ENCODE peak calls at places on chromosome 18, in six cellular contexts. V is HepG2, E is HL-60, Y is transverse colon, M is prostate gland, I is suprapubic skin. A is an unnamed sample.

GRCh38 chr18:10006261-10006903 is 92.6 kb downstream of the VAPA start:
- DNase-seq in E (peak), V (no peak), I (peak), M (no peak), Y (no peak), A (peak)

GRCh38 chr18:72826736-72827135 is 41.1 kb downstream of the NETO1 start:
- DNase-seq in V (no peak), E (no peak), M (no peak), I (no peak), Y (no peak), A (no peak)

GRCh38 chr18:8658858-8659485 is 46.4 kb upstream of the MTCL1 start:
- DNase-seq in I (no peak), V (no peak), E (no peak), M (no peak), Y (no peak), A (no peak)

GRCh38 chr18:46718501-46719341 is 38.1 kb downstream of the ST8SIA5 start:
- DNase-seq in V (no peak), Y (no peak), M (no peak), I (no peak), E (peak), A (no peak)

GRCh38 chr18:77071711-77072292 is 60.8 kb downstream of the MBP start:
- DNase-seq in Y (no peak), M (no peak), I (no peak), E (no peak), V (no peak), A (no peak)

GRCh38 chr18:79803611-79804051 is 5.9 kb downstream of the KCNG2 start:
- DNase-seq in E (no peak), M (no peak), Y (no peak), I (peak), V (no peak), A (peak)

GRCh38 chr18:47387864-47388263 is 136.4 kb upstream of the SKOR2 start:
- DNase-seq in V (no peak), Y (no peak), E (no peak), M (no peak), I (no peak), A (no peak)

GRCh38 chr18:2411381-2411977 is 159.8 kb downstream of the METTL4 start:
- DNase-seq in M (no peak), Y (no peak), E (no peak), I (no peak), V (no peak), A (no peak)

GRCh38 chr18:25332002-25332401 is 20.0 kb downstream of the ZNF521 start:
- DNase-seq in E (no peak), I (no peak), V (no peak), M (no peak), Y (no peak), A (no peak)

GRCh38 chr18:77065221-77065981 is 67.2 kb downstream of the MBP start:
- DNase-seq in I (no peak), M (no peak), V (no peak), E (peak), Y (no peak), A (no peak)

GRCh38 chr18:31436825-31437224 is 10.7 kb upstream of the DSG3 start:
- DNase-seq in E (no peak), M (no peak), I (no peak), Y (no peak), V (peak), A (no peak)

GRCh38 chr18:73879771-73880170 is 267.9 kb downstream of the FBXO15 start:
- DNase-seq in V (no peak), E (no peak), M (no peak), Y (no peak), I (no peak), A (no peak)

GRCh38 chr18:38951633-38952032 is 1386.0 kb upstream of the CELF4 start:
- DNase-seq in I (no peak), E (no peak), M (no peak), V (no peak), Y (no peak), A (no peak)

GRCh38 chr18:57743008-57743407 is 60.1 kb downstream of the ATP8B1 start:
- DNase-seq in E (no peak), M (no peak), I (no peak), Y (no peak), V (no peak), A (no peak)

GRCh38 chr18:58848685-58849084 is 16.0 kb upstream of the ZNF532 start:
- DNase-seq in Y (no peak), I (no peak), V (no peak), E (no peak), M (no peak), A (no peak)

GRCh38 chr18:45412577-45412976 is 202.7 kb upstream of the SLC14A2 start:
- DNase-seq in Y (no peak), I (no peak), M (no peak), E (no peak), V (no peak), A (no peak)

GRCh38 chr18:80112623-80113248 is 3.7 kb downstream of the ADNP2 start:
- DNase-seq in I (no peak), V (peak), Y (no peak), E (no peak), M (no peak), A (no peak)

GRCh38 chr18:59048378-59048777 is 91.3 kb upstream of the SEC11C start:
- DNase-seq in M (no peak), I (no peak), E (no peak), Y (no peak), V (no peak), A (no peak)

GRCh38 chr18:74652392-74652988 is 54.8 kb downstream of the ZNF407 start:
- DNase-seq in Y (no peak), V (peak), E (no peak), M (no peak), I (no peak), A (no peak)

GRCh38 chr18:7272268-7273049 is 41.6 kb downstream of the LRRC30 start:
- DNase-seq in Y (peak), V (peak), E (no peak), M (peak), I (no peak), A (peak)

GRCh38 chr18:35322486-35323258 is 21.5 kb downstream of the ZNF24 start:
- DNase-seq in E (no peak), Y (no peak), M (no peak), I (no peak), V (no peak), A (no peak)

GRCh38 chr18:7822435-7823425 is 255.6 kb downstream of the PTPRM start:
- DNase-seq in I (no peak), M (no peak), V (no peak), Y (no peak), E (no peak), A (no peak)

DNA sequence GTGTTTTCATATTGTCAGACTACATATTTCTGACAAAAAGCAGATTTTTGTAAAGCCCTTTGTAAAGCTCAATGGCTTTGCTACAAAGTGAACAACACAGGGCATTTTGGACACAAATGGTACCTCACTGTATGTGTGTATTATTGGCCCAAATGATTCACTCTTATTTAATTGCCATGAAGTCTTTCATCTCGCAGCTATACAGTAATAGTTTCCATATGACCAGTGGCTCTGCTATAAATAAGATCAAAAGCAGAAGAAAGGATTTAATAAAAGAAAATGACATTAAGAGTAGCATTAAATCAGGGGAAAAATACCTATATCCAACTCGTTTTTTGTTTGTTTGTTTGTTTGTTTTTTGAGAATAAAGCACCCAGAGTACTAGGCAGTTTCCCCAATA is 284.0 kb upstream of the CCDC68 start:
- DNase-seq in V (no peak), M (no peak), Y (no peak), E (no peak), I (no peak), A (no peak)
- H3K27ac ChIP-seq in V (no peak), M (no peak), Y (peak), E (no peak), I (no peak), A (peak)

DNA sequence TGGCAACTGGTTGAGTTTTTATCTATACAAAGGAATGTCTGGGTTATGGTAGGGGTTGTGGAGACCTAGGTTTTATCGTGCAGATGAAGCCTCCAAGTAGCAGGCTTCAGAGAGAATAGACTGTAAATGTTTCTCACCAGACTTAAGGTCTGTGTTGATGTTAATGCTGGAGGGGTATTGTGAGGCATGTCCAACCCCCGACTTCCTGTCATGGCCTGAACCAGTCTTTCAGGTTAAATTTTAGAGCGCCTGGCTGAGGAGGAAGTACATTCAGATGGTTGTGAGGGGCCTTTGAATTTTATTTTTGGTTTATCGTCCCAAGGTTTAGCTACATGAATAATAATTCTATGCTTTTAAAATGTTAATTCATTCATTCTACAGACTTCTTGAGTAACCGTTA is 435.1 kb downstream of the DLGAP1 start:
- DNase-seq in I (no peak), V (no peak), Y (no peak), M (no peak), E (no peak), A (no peak)
- TF ChIP-seq POLR2AphosphoS5 in I (no peak), V (no peak), Y (no peak), M (no peak), E (no peak), A (no peak)

DNA sequence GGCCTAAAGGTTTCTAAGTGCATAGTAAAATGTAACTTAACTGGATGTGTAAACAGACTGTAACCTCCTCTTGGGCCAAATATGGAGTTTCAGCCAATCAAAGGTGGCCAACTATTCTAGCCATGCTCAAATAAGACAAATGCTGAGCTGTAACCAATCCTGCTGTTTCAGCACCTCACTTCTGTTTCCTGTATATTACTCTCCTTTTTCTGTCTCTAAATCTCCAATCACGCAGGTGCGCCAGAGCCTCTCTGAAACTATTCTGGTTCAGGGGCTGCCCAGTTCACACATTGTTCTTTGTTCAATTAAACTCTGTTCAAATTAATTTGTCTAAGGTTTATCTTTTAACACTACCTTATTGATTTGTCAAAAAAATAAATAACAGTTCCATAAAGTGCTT is 532.7 kb upstream of the DCC start:
- DNase-seq in I (no peak), M (no peak), V (no peak), Y (no peak), E (no peak), A (no peak)
- TF ChIP-seq CTCF in I (no peak), M (no peak), V (no peak), Y (no peak), E (no peak), A (no peak)

DNA sequence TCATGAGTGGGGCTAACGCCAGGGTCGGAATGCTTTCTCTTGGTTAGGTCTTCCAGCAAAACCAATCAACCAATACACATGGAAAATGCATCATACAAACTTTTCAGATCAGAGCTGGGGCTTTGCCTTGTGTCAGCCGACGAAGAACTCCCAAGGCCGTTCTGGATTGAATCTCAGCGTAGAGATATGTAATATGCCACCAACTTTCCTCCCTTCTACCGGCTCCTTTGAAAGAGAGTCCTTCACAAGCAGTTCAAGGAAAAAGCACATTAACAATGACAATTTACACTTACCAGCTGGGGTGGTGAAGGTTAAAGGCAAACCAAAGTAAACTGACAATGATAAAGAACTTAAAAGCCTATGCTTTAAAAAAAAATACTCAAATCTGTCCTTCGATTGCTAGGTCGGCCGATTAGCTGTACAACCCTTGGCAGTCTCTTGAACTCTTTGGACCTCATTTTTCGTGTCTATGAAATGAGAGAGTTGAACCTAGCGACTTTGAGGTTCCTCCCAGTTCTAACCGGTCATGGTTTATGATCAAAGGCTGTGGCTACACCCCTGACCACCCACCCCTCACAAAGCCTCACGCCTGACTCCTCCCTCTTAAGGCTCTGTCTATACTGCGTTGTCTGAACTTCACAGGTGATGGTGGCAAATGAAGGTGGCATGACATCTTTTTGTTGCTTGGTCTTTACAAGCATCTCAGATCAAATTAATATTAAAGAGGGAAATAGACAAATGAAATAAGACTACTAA is 46.2 kb downstream of the BCL2 start:
- DNase-seq in M (no peak), I (no peak), V (no peak), E (no peak), Y (no peak), A (no peak)
- H3K27ac ChIP-seq in M (no peak), I (no peak), V (no peak), E (no peak), Y (no peak), A (no peak)

GRCh38 chr18:21769206-21769605 is 28.6 kb downstream of the MIB1 start:
- DNase-seq in M (no peak), I (no peak), V (no peak), E (no peak), Y (no peak), A (no peak)

GRCh38 chr18:21777814-21778213 is 37.2 kb downstream of the MIB1 start:
- DNase-seq in Y (no peak), E (no peak), M (no peak), I (no peak), V (no peak), A (no peak)

DNA sequence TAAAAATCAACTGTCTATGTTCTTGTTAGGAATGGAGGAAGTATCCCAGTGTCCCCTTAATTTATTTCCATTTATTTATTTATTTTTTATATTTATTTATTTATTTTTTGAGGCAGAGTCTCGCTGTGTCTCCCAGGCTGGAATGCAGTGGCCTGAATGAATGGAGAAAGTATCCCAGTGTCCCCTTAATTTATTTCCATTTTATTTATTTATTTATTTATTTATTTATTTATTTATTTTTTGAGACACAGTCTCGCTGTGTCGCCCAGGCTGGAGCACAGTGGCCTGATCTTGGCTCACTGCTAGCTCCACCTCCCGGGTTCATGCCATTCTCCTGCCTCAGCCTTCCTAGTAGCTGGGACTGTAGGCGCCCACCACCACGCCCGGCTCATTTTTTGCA is 34.1 kb downstream of the MIB1 start:
- DNase-seq in I (no peak), V (no peak), M (no peak), E (no peak), Y (no peak), A (no peak)
- TF ChIP-seq POLR2AphosphoS5 in I (no peak), V (no peak), M (no peak), E (no peak), Y (no peak), A (no peak)

DNA sequence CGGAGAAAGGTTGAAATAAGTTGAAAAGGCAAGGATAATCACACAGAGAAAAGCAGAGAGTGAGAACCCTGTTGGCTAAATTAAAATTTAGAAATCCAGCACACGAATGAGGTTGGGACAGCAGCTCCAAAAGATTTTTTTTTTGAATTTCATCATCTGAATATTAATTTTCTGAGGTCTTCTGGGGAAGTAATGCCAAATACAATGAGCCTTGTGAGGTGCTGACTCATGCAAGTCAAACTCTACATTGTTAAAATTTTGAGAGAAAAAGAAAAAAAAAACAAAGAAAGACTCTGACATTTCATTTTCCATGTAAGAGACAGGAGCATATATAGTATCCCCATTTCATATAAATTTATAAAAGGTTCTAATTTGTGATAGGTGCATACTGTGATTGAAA is 614.2 kb upstream of the CDH2 start:
- DNase-seq in E (no peak), I (no peak), V (no peak), Y (no peak), M (no peak), A (no peak)
- TF ChIP-seq CTCF in E (no peak), I (no peak), V (no peak), Y (no peak), M (no peak), A (no peak)

DNA sequence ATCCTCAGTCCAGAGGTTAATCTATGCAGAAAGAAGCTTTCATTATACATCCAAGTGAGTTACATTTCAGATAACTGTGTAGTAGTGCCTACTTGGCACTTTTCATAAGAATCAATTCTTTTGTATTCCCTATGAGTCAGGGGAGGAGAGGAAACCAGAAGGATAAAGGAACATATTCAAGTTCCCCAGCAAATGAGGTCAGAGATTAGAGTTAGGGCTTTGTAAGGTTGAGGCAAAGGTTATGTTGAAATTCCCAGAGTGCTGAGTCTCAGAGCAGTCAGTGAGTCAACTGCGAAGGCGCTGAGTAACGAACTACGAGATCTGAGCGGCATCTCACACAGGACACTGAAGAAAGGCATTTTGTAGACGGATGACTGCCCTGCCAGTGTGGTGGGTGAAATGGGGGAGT is 25.1 kb upstream of the ME2 start:
- DNase-seq in Y (peak), I (no peak), M (no peak), V (peak), E (peak), A (peak)
- H3K27ac ChIP-seq in Y (peak), I (no peak), M (no peak), V (no peak), E (no peak), A (no peak)

GRCh38 chr18:48782381-48782841 is 168.4 kb downstream of the SMAD7 start:
- DNase-seq in V (no peak), Y (no peak), E (no peak), M (no peak), I (no peak), A (peak)

GRCh38 chr18:48781990-48782368 is 168.8 kb downstream of the SMAD7 start:
- DNase-seq in E (no peak), M (no peak), I (no peak), V (peak), Y (no peak), A (no peak)

GRCh38 chr18:48780151-48781001 is 170.4 kb downstream of the SMAD7 start:
- DNase-seq in Y (no peak), V (no peak), M (no peak), I (no peak), E (no peak), A (no peak)

GRCh38 chr18:48779462-48779861 is 171.3 kb downstream of the SMAD7 start:
- DNase-seq in M (no peak), V (no peak), E (no peak), Y (no peak), I (no peak), A (no peak)

DNA sequence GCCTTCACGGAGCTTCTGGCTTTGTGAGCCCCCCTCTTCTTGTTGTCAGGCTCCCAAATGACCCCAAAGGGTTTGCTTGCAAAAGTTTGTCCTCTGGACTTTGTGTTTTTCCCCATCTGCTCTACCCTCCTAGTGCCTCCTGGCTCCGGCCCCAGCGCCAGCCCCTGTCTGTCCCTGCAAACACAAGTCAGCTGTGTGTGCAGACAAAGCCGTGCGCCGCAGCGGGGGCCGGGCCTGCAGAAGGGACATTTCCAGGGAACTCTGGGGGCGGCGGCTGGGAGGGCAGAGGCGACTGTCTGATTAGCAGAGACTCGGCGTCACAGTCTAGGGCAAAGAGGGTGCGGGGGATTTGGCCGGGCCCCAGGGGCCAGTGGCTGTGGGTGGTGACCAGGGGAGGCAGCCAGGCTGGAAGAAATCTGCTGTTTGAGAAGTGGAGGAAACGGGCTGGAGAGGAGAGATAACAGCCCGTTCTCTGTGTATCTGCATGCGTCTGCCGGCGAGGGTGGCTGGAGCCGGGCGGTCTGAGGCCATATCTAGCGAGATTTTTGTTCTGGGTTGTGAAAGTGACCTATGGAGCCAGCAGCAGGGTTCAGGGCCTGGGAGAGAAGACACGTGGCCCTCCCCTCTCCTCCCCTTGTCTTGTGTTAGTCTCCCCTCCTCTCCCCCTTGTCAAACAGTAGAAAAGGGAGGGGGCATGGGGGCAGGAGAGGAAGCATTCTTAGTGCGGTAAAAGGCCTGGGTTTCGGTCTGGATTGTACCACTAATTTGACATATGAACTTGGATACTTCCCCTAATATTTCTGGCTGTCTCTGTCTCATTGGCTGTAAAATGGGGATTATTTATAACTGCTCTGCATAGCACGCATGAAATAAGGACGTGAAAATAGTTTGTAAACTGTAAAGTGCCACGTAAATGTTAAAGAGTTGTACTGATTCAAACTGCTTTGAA is 169.4 kb downstream of the SMAD7 start:
- DNase-seq in M (peak), Y (peak), V (peak), I (peak), E (peak), A (peak)
- TF ChIP-seq POLR2AphosphoS5 in M (no peak), Y (no peak), V (peak), I (no peak), E (no peak), A (peak)

GRCh38 chr18:37135177-37135576 is 306.2 kb downstream of the KIAA1328 start:
- DNase-seq in I (no peak), Y (no peak), E (no peak), M (no peak), V (no peak), A (no peak)
- TF ChIP-seq CTCF in I (no peak), Y (no peak), E (no peak), M (no peak), V (no peak), A (no peak)

A was measured in sigmoid colon.